ENCODE peak calls at places on chromosome 17, in eight cellular contexts. One of them, this sample, is unnamed.

GRCh38 chr17:49146620-49147306 is 14.2 kb downstream of the B4GALNT2 start:
- DNase-seq in transverse colon: no peak
- DNase-seq in hepatocyte: peak; percentile 55
- DNase-seq in Calu3: peak; percentile 31
- DNase-seq in astrocyte of the cerebellum: peak; percentile 88
- DNase-seq in A549: peak; percentile 83
- DNase-seq in fibroblast of villous mesenchyme: peak; percentile 98
- DNase-seq in omental fat pad: no peak
- DNase-seq in this sample: peak; percentile 100

GRCh38 chr17:30220414-30220813 is 15.1 kb downstream of the SLC6A4 start:
- DNase-seq in Calu3: no peak
- DNase-seq in hepatocyte: no peak
- DNase-seq in omental fat pad: no peak
- DNase-seq in A549: no peak
- DNase-seq in fibroblast of villous mesenchyme: no peak
- DNase-seq in transverse colon: no peak
- DNase-seq in astrocyte of the cerebellum: no peak
- DNase-seq in this sample: no peak

GRCh38 chr17:59753522-59754467 is 46.3 kb downstream of the VMP1 start:
- DNase-seq in transverse colon: no peak
- DNase-seq in omental fat pad: no peak
- DNase-seq in Calu3: peak; percentile 21
- DNase-seq in fibroblast of villous mesenchyme: peak; percentile 94
- DNase-seq in astrocyte of the cerebellum: peak; percentile 92
- DNase-seq in A549: peak; percentile 94
- DNase-seq in hepatocyte: peak; percentile 90
- DNase-seq in this sample: peak; percentile 96

GRCh38 chr17:67863624-67864247 is 38.4 kb downstream of the BPTF start:
- DNase-seq in transverse colon: no peak
- DNase-seq in astrocyte of the cerebellum: no peak
- DNase-seq in hepatocyte: no peak
- DNase-seq in fibroblast of villous mesenchyme: no peak
- DNase-seq in omental fat pad: no peak
- DNase-seq in A549: no peak
- DNase-seq in Calu3: no peak
- DNase-seq in this sample: no peak

GRCh38 chr17:34155947-34156346 is 99.1 kb upstream of the CCL2 start:
- DNase-seq in hepatocyte: no peak
- DNase-seq in omental fat pad: no peak
- DNase-seq in Calu3: no peak
- DNase-seq in transverse colon: no peak
- DNase-seq in fibroblast of villous mesenchyme: no peak
- DNase-seq in A549: no peak
- DNase-seq in astrocyte of the cerebellum: no peak
- DNase-seq in this sample: no peak

GRCh38 chr17:9538626-9539025 is 37.0 kb downstream of the STX8 start:
- DNase-seq in A549: no peak
- DNase-seq in hepatocyte: no peak
- DNase-seq in transverse colon: no peak
- DNase-seq in fibroblast of villous mesenchyme: no peak
- DNase-seq in Calu3: no peak
- DNase-seq in astrocyte of the cerebellum: no peak
- DNase-seq in omental fat pad: no peak
- DNase-seq in this sample: no peak

GRCh38 chr17:1966274-1967086 is 58.7 kb downstream of the RTN4RL1 start:
- DNase-seq in astrocyte of the cerebellum: no peak
- DNase-seq in hepatocyte: no peak
- DNase-seq in A549: no peak
- DNase-seq in fibroblast of villous mesenchyme: no peak
- DNase-seq in omental fat pad: no peak
- DNase-seq in transverse colon: no peak
- DNase-seq in Calu3: no peak
- DNase-seq in this sample: no peak

GRCh38 chr17:28760987-28761562 is 17.3 kb downstream of the TRAF4 start:
- DNase-seq in A549: no peak
- DNase-seq in transverse colon: peak; percentile 59
- DNase-seq in Calu3: peak; percentile 65
- DNase-seq in fibroblast of villous mesenchyme: peak; percentile 58
- DNase-seq in hepatocyte: no peak
- DNase-seq in astrocyte of the cerebellum: peak; percentile 42
- DNase-seq in omental fat pad: no peak
- DNase-seq in this sample: peak; percentile 67

GRCh38 chr17:27398691-27399090 is 57.6 kb upstream of the KSR1 start:
- DNase-seq in Calu3: no peak
- DNase-seq in astrocyte of the cerebellum: no peak
- DNase-seq in omental fat pad: no peak
- DNase-seq in transverse colon: no peak
- DNase-seq in fibroblast of villous mesenchyme: no peak
- DNase-seq in hepatocyte: no peak
- DNase-seq in A549: no peak
- DNase-seq in this sample: no peak

GRCh38 chr17:83189013-83189672 is 109.7 kb downstream of the METRNL start:
- DNase-seq in transverse colon: no peak
- DNase-seq in Calu3: no peak
- DNase-seq in A549: no peak
- DNase-seq in omental fat pad: no peak
- DNase-seq in fibroblast of villous mesenchyme: no peak
- DNase-seq in hepatocyte: no peak
- DNase-seq in astrocyte of the cerebellum: no peak
- DNase-seq in this sample: no peak

GRCh38 chr17:77126519-77126918 is 14.2 kb upstream of the SEC14L1 start:
- DNase-seq in hepatocyte: no peak
- DNase-seq in transverse colon: peak; percentile 44
- DNase-seq in A549: peak; percentile 36
- DNase-seq in fibroblast of villous mesenchyme: no peak
- DNase-seq in omental fat pad: no peak
- DNase-seq in Calu3: peak; percentile 79
- DNase-seq in astrocyte of the cerebellum: no peak
- DNase-seq in this sample: no peak

GRCh38 chr17:45110676-45111611 is 21.4 kb downstream of the PLCD3 start:
- DNase-seq in astrocyte of the cerebellum: no peak
- DNase-seq in Calu3: no peak
- DNase-seq in fibroblast of villous mesenchyme: no peak
- DNase-seq in transverse colon: no peak
- DNase-seq in hepatocyte: no peak
- DNase-seq in A549: no peak
- DNase-seq in omental fat pad: no peak
- DNase-seq in this sample: no peak
- TF ChIP-seq CTCF in astrocyte of the cerebellum: no peak
- TF ChIP-seq CTCF in Calu3: no peak
- TF ChIP-seq CTCF in fibroblast of villous mesenchyme: no peak
- TF ChIP-seq CTCF in transverse colon: no peak
- TF ChIP-seq CTCF in hepatocyte: no peak
- TF ChIP-seq CTCF in A549: no peak
- TF ChIP-seq CTCF in omental fat pad: no peak
- TF ChIP-seq CTCF in this sample: no peak

GRCh38 chr17:38868095-38868967 is 1.5 kb upstream of the LASP1 start:
- DNase-seq in Calu3: peak; percentile 78
- DNase-seq in omental fat pad: peak; percentile 42
- DNase-seq in hepatocyte: peak; percentile 68
- DNase-seq in A549: peak; percentile 71
- DNase-seq in astrocyte of the cerebellum: no peak
- DNase-seq in transverse colon: peak; percentile 56
- DNase-seq in fibroblast of villous mesenchyme: peak; percentile 71
- DNase-seq in this sample: peak; percentile 81

GRCh38 chr17:38861399-38861843 is 7.9 kb upstream of the RPL23 start:
- DNase-seq in transverse colon: no peak
- DNase-seq in astrocyte of the cerebellum: no peak
- DNase-seq in A549: peak; percentile 91
- DNase-seq in hepatocyte: no peak
- DNase-seq in fibroblast of villous mesenchyme: no peak
- DNase-seq in Calu3: peak; percentile 64
- DNase-seq in omental fat pad: no peak
- DNase-seq in this sample: no peak

GRCh38 chr17:38867179-38867994 is 2.5 kb upstream of the LASP1 start:
- DNase-seq in transverse colon: peak; percentile 57
- DNase-seq in hepatocyte: peak; percentile 81
- DNase-seq in astrocyte of the cerebellum: no peak
- DNase-seq in Calu3: peak; percentile 96
- DNase-seq in omental fat pad: no peak
- DNase-seq in A549: peak; percentile 87
- DNase-seq in fibroblast of villous mesenchyme: peak; percentile 74
- DNase-seq in this sample: peak; percentile 76

GRCh38 chr17:38868968-38869646 is 751 bp upstream of the LASP1 start:
- DNase-seq in transverse colon: peak; percentile 94
- DNase-seq in omental fat pad: peak; percentile 92
- DNase-seq in Calu3: peak; percentile 100
- DNase-seq in fibroblast of villous mesenchyme: peak; percentile 90
- DNase-seq in astrocyte of the cerebellum: peak; percentile 59
- DNase-seq in hepatocyte: peak; percentile 94
- DNase-seq in A549: peak; percentile 92
- DNase-seq in this sample: peak; percentile 94

GRCh38 chr17:38864636-38865398 is 5.0 kb upstream of the LASP1 start:
- DNase-seq in transverse colon: no peak
- DNase-seq in fibroblast of villous mesenchyme: peak; percentile 54
- DNase-seq in astrocyte of the cerebellum: no peak
- DNase-seq in omental fat pad: no peak
- DNase-seq in Calu3: no peak
- DNase-seq in A549: peak; percentile 78
- DNase-seq in hepatocyte: no peak
- DNase-seq in this sample: peak; percentile 76
- TF ChIP-seq CTCF in transverse colon: peak; percentile 20
- TF ChIP-seq CTCF in fibroblast of villous mesenchyme: peak; percentile 58
- TF ChIP-seq CTCF in astrocyte of the cerebellum: peak; percentile 68
- TF ChIP-seq CTCF in omental fat pad: no peak
- TF ChIP-seq CTCF in Calu3: peak; percentile 34
- TF ChIP-seq CTCF in A549: peak; percentile 34
- TF ChIP-seq CTCF in hepatocyte: peak; percentile 27
- TF ChIP-seq CTCF in this sample: peak; percentile 62

GRCh38 chr17:18967806-18968744 is 16.1 kb downstream of the SLC5A10 start:
- DNase-seq in astrocyte of the cerebellum: no peak
- DNase-seq in transverse colon: no peak
- DNase-seq in fibroblast of villous mesenchyme: no peak
- DNase-seq in A549: no peak
- DNase-seq in hepatocyte: peak; percentile 53
- DNase-seq in Calu3: no peak
- DNase-seq in omental fat pad: no peak
- DNase-seq in this sample: no peak

GRCh38 chr17:18968945-18969887 is 17.3 kb downstream of the SLC5A10 start:
- DNase-seq in A549: peak; percentile 58
- DNase-seq in astrocyte of the cerebellum: no peak
- DNase-seq in omental fat pad: no peak
- DNase-seq in hepatocyte: peak; percentile 59
- DNase-seq in fibroblast of villous mesenchyme: no peak
- DNase-seq in transverse colon: peak; percentile 91
- DNase-seq in Calu3: peak; percentile 18
- DNase-seq in this sample: no peak

GRCh38 chr17:18974407-18975149 is 22.6 kb downstream of the SLC5A10 start:
- DNase-seq in Calu3: no peak
- DNase-seq in astrocyte of the cerebellum: no peak
- DNase-seq in omental fat pad: no peak
- DNase-seq in A549: no peak
- DNase-seq in transverse colon: no peak
- DNase-seq in hepatocyte: no peak
- DNase-seq in fibroblast of villous mesenchyme: no peak
- DNase-seq in this sample: no peak

GRCh38 chr17:18971801-18972200 is 19.8 kb downstream of the SLC5A10 start:
- DNase-seq in astrocyte of the cerebellum: no peak
- DNase-seq in hepatocyte: no peak
- DNase-seq in fibroblast of villous mesenchyme: no peak
- DNase-seq in Calu3: no peak
- DNase-seq in omental fat pad: no peak
- DNase-seq in A549: no peak
- DNase-seq in transverse colon: no peak
- DNase-seq in this sample: no peak

DNA sequence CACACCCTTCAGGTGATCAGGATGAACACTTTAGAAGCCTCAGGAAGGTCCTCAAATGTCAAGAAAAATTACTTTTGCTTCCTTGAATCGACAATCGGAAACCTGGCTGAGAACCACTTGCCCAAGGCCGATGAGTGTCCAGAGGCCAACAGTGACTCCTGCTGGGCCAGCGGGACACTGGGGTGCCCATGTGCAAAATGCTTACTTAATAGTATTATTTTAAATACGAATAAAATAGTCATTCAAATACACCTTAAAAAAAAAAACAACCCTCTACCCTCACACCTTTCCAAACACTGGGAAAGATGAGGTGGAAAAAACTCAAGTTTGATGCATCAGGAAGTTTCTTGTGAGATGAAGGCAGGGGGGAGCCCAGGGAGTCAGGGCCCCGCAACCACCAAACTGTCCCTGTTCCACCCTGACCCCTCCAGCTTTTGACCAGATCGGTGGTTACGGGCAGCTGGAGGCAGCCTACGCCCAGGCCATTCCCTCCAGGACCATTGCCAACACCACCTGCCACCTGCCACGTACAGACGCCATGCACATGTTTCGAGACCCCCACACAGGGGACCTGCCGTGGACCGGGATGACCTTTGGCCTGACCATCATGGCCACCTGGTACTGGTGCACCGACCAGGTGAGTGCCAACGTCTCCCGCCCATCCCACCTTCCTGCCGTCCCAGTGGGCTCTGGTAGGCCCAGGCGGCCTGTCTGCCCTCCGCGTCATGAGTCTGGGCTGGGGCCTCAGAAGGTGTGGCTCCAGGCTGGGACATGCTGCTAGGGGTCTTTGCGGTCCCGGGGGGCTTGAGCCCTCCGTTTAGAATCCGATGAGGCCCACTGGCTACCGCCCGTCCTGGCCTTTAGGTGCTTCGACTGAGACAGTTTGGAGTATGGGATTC is 18.9 kb downstream of the SLC5A10 start:
- DNase-seq in hepatocyte: no peak
- DNase-seq in Calu3: no peak
- DNase-seq in transverse colon: no peak
- DNase-seq in astrocyte of the cerebellum: no peak
- DNase-seq in A549: peak; percentile 38
- DNase-seq in fibroblast of villous mesenchyme: no peak
- DNase-seq in omental fat pad: no peak
- DNase-seq in this sample: no peak
- TF ChIP-seq CTCF in hepatocyte: peak; percentile 10
- TF ChIP-seq CTCF in Calu3: no peak
- TF ChIP-seq CTCF in transverse colon: no peak
- TF ChIP-seq CTCF in astrocyte of the cerebellum: no peak
- TF ChIP-seq CTCF in A549: peak; percentile 22
- TF ChIP-seq CTCF in fibroblast of villous mesenchyme: peak; percentile 10
- TF ChIP-seq CTCF in omental fat pad: no peak
- TF ChIP-seq CTCF in this sample: no peak

GRCh38 chr17:81342700-81343070 is 47.6 kb upstream of the SLC38A10 start:
- DNase-seq in Calu3: no peak
- DNase-seq in fibroblast of villous mesenchyme: peak; percentile 39
- DNase-seq in hepatocyte: peak; percentile 50
- DNase-seq in A549: no peak
- DNase-seq in astrocyte of the cerebellum: no peak
- DNase-seq in omental fat pad: no peak
- DNase-seq in transverse colon: no peak
- DNase-seq in this sample: peak; percentile 49

GRCh38 chr17:81346908-81347349 is 48.3 kb upstream of the BAHCC1 start:
- DNase-seq in astrocyte of the cerebellum: no peak
- DNase-seq in omental fat pad: no peak
- DNase-seq in fibroblast of villous mesenchyme: no peak
- DNase-seq in A549: no peak
- DNase-seq in Calu3: no peak
- DNase-seq in hepatocyte: peak; percentile 12
- DNase-seq in transverse colon: no peak
- DNase-seq in this sample: no peak

GRCh38 chr17:81347437-81347836 is 47.8 kb upstream of the BAHCC1 start:
- DNase-seq in astrocyte of the cerebellum: no peak
- DNase-seq in Calu3: no peak
- DNase-seq in fibroblast of villous mesenchyme: no peak
- DNase-seq in A549: no peak
- DNase-seq in transverse colon: no peak
- DNase-seq in omental fat pad: no peak
- DNase-seq in hepatocyte: peak; percentile 5
- DNase-seq in this sample: no peak

GRCh38 chr17:81346090-81346907 is 49.0 kb upstream of the BAHCC1 start:
- DNase-seq in hepatocyte: peak; percentile 99
- DNase-seq in fibroblast of villous mesenchyme: peak; percentile 97
- DNase-seq in Calu3: peak; percentile 97
- DNase-seq in A549: peak; percentile 97
- DNase-seq in astrocyte of the cerebellum: peak; percentile 90
- DNase-seq in omental fat pad: peak; percentile 93
- DNase-seq in transverse colon: peak; percentile 99
- DNase-seq in this sample: peak; percentile 98

GRCh38 chr17:81345211-81346089 is 49.8 kb upstream of the BAHCC1 start:
- DNase-seq in transverse colon: peak; percentile 89
- DNase-seq in fibroblast of villous mesenchyme: peak; percentile 90
- DNase-seq in astrocyte of the cerebellum: peak; percentile 70
- DNase-seq in A549: peak; percentile 91
- DNase-seq in Calu3: peak; percentile 95
- DNase-seq in hepatocyte: peak; percentile 89
- DNase-seq in omental fat pad: no peak
- DNase-seq in this sample: peak; percentile 92
- TF ChIP-seq CTCF in transverse colon: peak; percentile 34
- TF ChIP-seq CTCF in fibroblast of villous mesenchyme: peak; percentile 40
- TF ChIP-seq CTCF in astrocyte of the cerebellum: peak; percentile 39
- TF ChIP-seq CTCF in A549: peak; percentile 16
- TF ChIP-seq CTCF in Calu3: peak; percentile 19
- TF ChIP-seq CTCF in hepatocyte: peak; percentile 3
- TF ChIP-seq CTCF in omental fat pad: peak; percentile 18
- TF ChIP-seq CTCF in this sample: peak; percentile 33

This sample was measured in cardiac fibroblast.